ENCODE peak calls at places on chromosomes 1 and 21, in ten cellular contexts. One of them, this sample, is unnamed.

GRCh38 chr1:211345719-211346118 is 19.1 kb downstream of the TRAF5 start:
- DNase-seq in ascending aorta: no peak
- DNase-seq in NCI-H2029: peak; percentile 49
- DNase-seq in coronary artery: no peak
- DNase-seq in NCI-H2107: peak; percentile 34
- DNase-seq in activated naive CD4-positive, alpha-beta T cell: no peak
- DNase-seq in neural crest cell: no peak
- DNase-seq in stomach: no peak
- DNase-seq in tibial artery: no peak
- DNase-seq in NCI-H1092 treated with DMSO at 0.1 percent for 48 hours: peak; percentile 10
- DNase-seq in this sample: no peak

GRCh38 chr1:207903767-207904166 is 7.2 kb downstream of the CD34 start:
- DNase-seq in neural crest cell: no peak
- DNase-seq in NCI-H2107: no peak
- DNase-seq in tibial artery: no peak
- DNase-seq in ascending aorta: no peak
- DNase-seq in stomach: no peak
- DNase-seq in NCI-H2029: no peak
- DNase-seq in activated naive CD4-positive, alpha-beta T cell: no peak
- DNase-seq in coronary artery: no peak
- DNase-seq in NCI-H1092 treated with DMSO at 0.1 percent for 48 hours: no peak
- DNase-seq in this sample: no peak

GRCh38 chr21:17460094-17460493 is 52.7 kb upstream of the CXADR start:
- DNase-seq in coronary artery: no peak
- DNase-seq in NCI-H1092 treated with DMSO at 0.1 percent for 48 hours: no peak
- DNase-seq in NCI-H2029: no peak
- DNase-seq in NCI-H2107: no peak
- DNase-seq in tibial artery: no peak
- DNase-seq in ascending aorta: no peak
- DNase-seq in stomach: no peak
- DNase-seq in activated naive CD4-positive, alpha-beta T cell: no peak
- DNase-seq in neural crest cell: no peak
- DNase-seq in this sample: no peak

GRCh38 chr1:171668372-171668771 is 15.9 kb upstream of the MYOC start:
- DNase-seq in neural crest cell: no peak
- DNase-seq in activated naive CD4-positive, alpha-beta T cell: no peak
- DNase-seq in stomach: no peak
- DNase-seq in NCI-H1092 treated with DMSO at 0.1 percent for 48 hours: no peak
- DNase-seq in tibial artery: no peak
- DNase-seq in coronary artery: no peak
- DNase-seq in ascending aorta: no peak
- DNase-seq in NCI-H2107: no peak
- DNase-seq in NCI-H2029: no peak
- DNase-seq in this sample: no peak

GRCh38 chr1:63143482-63143881 is 178.9 kb upstream of the FOXD3 start:
- DNase-seq in stomach: no peak
- DNase-seq in NCI-H2107: no peak
- DNase-seq in NCI-H2029: no peak
- DNase-seq in NCI-H1092 treated with DMSO at 0.1 percent for 48 hours: no peak
- DNase-seq in activated naive CD4-positive, alpha-beta T cell: no peak
- DNase-seq in tibial artery: no peak
- DNase-seq in neural crest cell: no peak
- DNase-seq in ascending aorta: no peak
- DNase-seq in coronary artery: no peak
- DNase-seq in this sample: no peak

GRCh38 chr1:183164350-183164749 is 21.7 kb upstream of the LAMC2 start:
- DNase-seq in tibial artery: no peak
- DNase-seq in neural crest cell: no peak
- DNase-seq in NCI-H1092 treated with DMSO at 0.1 percent for 48 hours: no peak
- DNase-seq in stomach: no peak
- DNase-seq in NCI-H2029: no peak
- DNase-seq in ascending aorta: no peak
- DNase-seq in NCI-H2107: no peak
- DNase-seq in coronary artery: no peak
- DNase-seq in activated naive CD4-positive, alpha-beta T cell: no peak
- DNase-seq in this sample: no peak

GRCh38 chr21:41821081-41821755 is 54.4 kb upstream of the RIPK4 start:
- DNase-seq in ascending aorta: no peak
- DNase-seq in NCI-H2107: no peak
- DNase-seq in NCI-H1092 treated with DMSO at 0.1 percent for 48 hours: no peak
- DNase-seq in tibial artery: peak; percentile 55
- DNase-seq in stomach: no peak
- DNase-seq in neural crest cell: no peak
- DNase-seq in coronary artery: no peak
- DNase-seq in NCI-H2029: no peak
- DNase-seq in activated naive CD4-positive, alpha-beta T cell: no peak
- DNase-seq in this sample: no peak

GRCh38 chr1:224541901-224542610 is 74.1 kb upstream of the CNIH3 start:
- DNase-seq in NCI-H2107: no peak
- DNase-seq in coronary artery: no peak
- DNase-seq in NCI-H1092 treated with DMSO at 0.1 percent for 48 hours: no peak
- DNase-seq in NCI-H2029: no peak
- DNase-seq in activated naive CD4-positive, alpha-beta T cell: no peak
- DNase-seq in neural crest cell: no peak
- DNase-seq in stomach: no peak
- DNase-seq in tibial artery: no peak
- DNase-seq in ascending aorta: no peak
- DNase-seq in this sample: no peak

GRCh38 chr1:210378721-210379120 is 50.0 kb downstream of the HHAT start:
- DNase-seq in neural crest cell: no peak
- DNase-seq in ascending aorta: no peak
- DNase-seq in activated naive CD4-positive, alpha-beta T cell: no peak
- DNase-seq in stomach: no peak
- DNase-seq in coronary artery: no peak
- DNase-seq in NCI-H1092 treated with DMSO at 0.1 percent for 48 hours: no peak
- DNase-seq in NCI-H2107: no peak
- DNase-seq in NCI-H2029: no peak
- DNase-seq in tibial artery: no peak
- DNase-seq in this sample: no peak

GRCh38 chr21:35053356-35054096 is 4.4 kb upstream of the RUNX1 start:
- DNase-seq in activated naive CD4-positive, alpha-beta T cell: no peak
- DNase-seq in ascending aorta: no peak
- DNase-seq in coronary artery: no peak
- DNase-seq in tibial artery: no peak
- DNase-seq in NCI-H2029: no peak
- DNase-seq in stomach: no peak
- DNase-seq in NCI-H2107: no peak
- DNase-seq in NCI-H1092 treated with DMSO at 0.1 percent for 48 hours: no peak
- DNase-seq in neural crest cell: peak; percentile 15
- DNase-seq in this sample: no peak

GRCh38 chr21:45306832-45307571 is 19.3 kb upstream of the POFUT2 start:
- DNase-seq in coronary artery: peak; percentile 96
- DNase-seq in neural crest cell: peak; percentile 69
- DNase-seq in NCI-H2029: no peak
- DNase-seq in NCI-H1092 treated with DMSO at 0.1 percent for 48 hours: no peak
- DNase-seq in stomach: peak; percentile 51
- DNase-seq in tibial artery: peak; percentile 96
- DNase-seq in activated naive CD4-positive, alpha-beta T cell: no peak
- DNase-seq in NCI-H2107: no peak
- DNase-seq in ascending aorta: peak; percentile 92
- DNase-seq in this sample: peak; percentile 94

GRCh38 chr1:22139817-22140216 is 3.1 kb downstream of the WNT4 start:
- DNase-seq in coronary artery: no peak
- DNase-seq in activated naive CD4-positive, alpha-beta T cell: no peak
- DNase-seq in ascending aorta: no peak
- DNase-seq in tibial artery: no peak
- DNase-seq in NCI-H2107: no peak
- DNase-seq in stomach: no peak
- DNase-seq in NCI-H1092 treated with DMSO at 0.1 percent for 48 hours: no peak
- DNase-seq in neural crest cell: no peak
- DNase-seq in NCI-H2029: no peak
- DNase-seq in this sample: no peak

GRCh38 chr1:222904451-222904850 is 89.6 kb downstream of the DISP1 start:
- DNase-seq in NCI-H2107: no peak
- DNase-seq in activated naive CD4-positive, alpha-beta T cell: no peak
- DNase-seq in NCI-H2029: no peak
- DNase-seq in stomach: no peak
- DNase-seq in ascending aorta: no peak
- DNase-seq in neural crest cell: no peak
- DNase-seq in tibial artery: no peak
- DNase-seq in coronary artery: no peak
- DNase-seq in NCI-H1092 treated with DMSO at 0.1 percent for 48 hours: peak; percentile 15
- DNase-seq in this sample: no peak

GRCh38 chr1:208652300-208653160 is 408.3 kb upstream of the PLXNA2 start:
- DNase-seq in coronary artery: no peak
- DNase-seq in NCI-H1092 treated with DMSO at 0.1 percent for 48 hours: peak; percentile 96
- DNase-seq in ascending aorta: peak; percentile 64
- DNase-seq in activated naive CD4-positive, alpha-beta T cell: no peak
- DNase-seq in NCI-H2029: peak; percentile 37
- DNase-seq in tibial artery: no peak
- DNase-seq in stomach: peak; percentile 50
- DNase-seq in neural crest cell: peak; percentile 52
- DNase-seq in NCI-H2107: peak; percentile 74
- DNase-seq in this sample: peak; percentile 28

This sample was measured in ovary.